ENCODE peak calls at places on chromosomes 13 and 19, in nine cellular contexts. G, K, Z, N, A, P, Y, S and Q are unnamed samples.

GRCh38 chr13:33058816-33059215 is 42.6 kb downstream of the KL start:
- DNase-seq in Y (no peak), P (no peak), K (no peak), Z (no peak), N (no peak), A (no peak), S (no peak), G (no peak), Q (no peak)

GRCh38 chr19:31260171-31260933 is 88.9 kb downstream of the TSHZ3 start:
- DNase-seq in A (no peak), Y (no peak), S (no peak), N (no peak), G (no peak), K (no peak), Z (no peak), P (no peak), Q (no peak)

GRCh38 chr13:106349080-106349841 is 186.2 kb downstream of the EFNB2 start:
- DNase-seq in P (no peak), S (no peak), G (peak; percentile 14), N (peak; percentile 10), K (no peak), Z (no peak), A (peak; percentile 77), Y (peak; percentile 69), Q (no peak)

GRCh38 chr13:99331881-99332293 is 24.7 kb upstream of the GPR183 start:
- DNase-seq in Y (no peak), A (peak; percentile 18), S (no peak), Z (no peak), N (no peak), G (no peak), P (no peak), K (no peak), Q (no peak)

GRCh38 chr19:24000656-24001055 is 86.0 kb downstream of the ZNF726 start:
- DNase-seq in A (no peak), Z (no peak), S (no peak), G (no peak), Y (no peak), K (no peak), N (no peak), P (no peak), Q (no peak)

GRCh38 chr13:42865703-42866102 is 84.3 kb downstream of the FAM216B start:
- DNase-seq in S (no peak), K (no peak), G (no peak), A (no peak), Y (no peak), Z (no peak), P (no peak), N (peak; percentile 61), Q (no peak)

GRCh38 chr13:104006625-104007061 is 940.4 kb upstream of the SLC10A2 start:
- DNase-seq in G (no peak), P (no peak), K (no peak), Z (no peak), Y (no peak), S (no peak), A (peak; percentile 48), N (peak; percentile 62), Q (no peak)

GRCh38 chr19:1432507-1432887 is 5.7 kb upstream of the RPS15 start:
- DNase-seq in A (no peak), K (no peak), P (no peak), Z (no peak), Y (no peak), G (no peak), N (no peak), S (no peak), Q (no peak)

GRCh38 chr13:99605417-99606321 is 104.4 kb downstream of the TM9SF2 start:
- DNase-seq in P (peak; percentile 51), S (no peak), A (no peak), Y (peak; percentile 72), Z (peak; percentile 50), G (peak; percentile 38), N (peak; percentile 48), K (no peak), Q (no peak)

GRCh38 chr19:13619203-13619632 is 112.9 kb upstream of the CACNA1A start:
- DNase-seq in Y (no peak), K (no peak), P (no peak), S (peak; percentile 27), G (no peak), Z (no peak), N (peak; percentile 5), A (no peak), Q (peak; percentile 12)

GRCh38 chr19:24033962-24034342 is 53.0 kb upstream of the ZNF254 start:
- DNase-seq in A (peak; percentile 74), Z (no peak), N (peak; percentile 68), Y (peak; percentile 78), G (peak; percentile 30), P (no peak), S (peak; percentile 29), K (peak; percentile 16), Q (peak; percentile 64)

GRCh38 chr13:69793803-69794453 is 313.7 kb upstream of the ATXN8OS start:
- DNase-seq in A (no peak), G (no peak), Y (no peak), N (no peak), Z (no peak), K (no peak), P (no peak), S (no peak), Q (no peak)

GRCh38 chr13:50127017-50127725 is 111.9 kb downstream of the KCNRG start:
- DNase-seq in Z (peak; percentile 28), G (peak; percentile 58), K (no peak), Y (peak; percentile 85), A (peak; percentile 56), P (peak; percentile 56), N (peak; percentile 76), S (no peak), Q (peak; percentile 26)

GRCh38 chr19:42246143-42246868 is 3.9 kb upstream of the GSK3A start:
- DNase-seq in S (peak; percentile 52), G (peak; percentile 75), P (no peak), N (peak; percentile 83), K (peak; percentile 55), A (peak; percentile 83), Y (peak; percentile 76), Z (no peak), Q (peak; percentile 78)

GRCh38 chr19:8815780-8816179 is 16.3 kb downstream of the ZNF558 start:
- DNase-seq in S (no peak), K (no peak), Y (no peak), P (no peak), G (no peak), A (no peak), Z (no peak), N (no peak), Q (no peak)

GRCh38 chr19:8814176-8814575 is 17.9 kb downstream of the ZNF558 start:
- DNase-seq in K (no peak), A (no peak), P (no peak), Z (no peak), Y (no peak), S (no peak), G (no peak), N (no peak), Q (no peak)

GRCh38 chr19:8806661-8807060 is 25.4 kb downstream of the ZNF558 start:
- DNase-seq in N (no peak), P (no peak), S (no peak), A (no peak), K (no peak), Y (no peak), G (no peak), Z (no peak), Q (no peak)

GRCh38 chr19:8811315-8812172 is 20.6 kb downstream of the ZNF558 start:
- DNase-seq in N (no peak), Y (no peak), G (no peak), Z (no peak), P (no peak), K (no peak), A (peak; percentile 28), S (no peak), Q (peak; percentile 5)
- TF ChIP-seq CTCF in N (no peak), Y (no peak), G (no peak), Z (no peak), P (no peak), K (no peak), A (no peak), S (no peak), Q (no peak)

DNA sequence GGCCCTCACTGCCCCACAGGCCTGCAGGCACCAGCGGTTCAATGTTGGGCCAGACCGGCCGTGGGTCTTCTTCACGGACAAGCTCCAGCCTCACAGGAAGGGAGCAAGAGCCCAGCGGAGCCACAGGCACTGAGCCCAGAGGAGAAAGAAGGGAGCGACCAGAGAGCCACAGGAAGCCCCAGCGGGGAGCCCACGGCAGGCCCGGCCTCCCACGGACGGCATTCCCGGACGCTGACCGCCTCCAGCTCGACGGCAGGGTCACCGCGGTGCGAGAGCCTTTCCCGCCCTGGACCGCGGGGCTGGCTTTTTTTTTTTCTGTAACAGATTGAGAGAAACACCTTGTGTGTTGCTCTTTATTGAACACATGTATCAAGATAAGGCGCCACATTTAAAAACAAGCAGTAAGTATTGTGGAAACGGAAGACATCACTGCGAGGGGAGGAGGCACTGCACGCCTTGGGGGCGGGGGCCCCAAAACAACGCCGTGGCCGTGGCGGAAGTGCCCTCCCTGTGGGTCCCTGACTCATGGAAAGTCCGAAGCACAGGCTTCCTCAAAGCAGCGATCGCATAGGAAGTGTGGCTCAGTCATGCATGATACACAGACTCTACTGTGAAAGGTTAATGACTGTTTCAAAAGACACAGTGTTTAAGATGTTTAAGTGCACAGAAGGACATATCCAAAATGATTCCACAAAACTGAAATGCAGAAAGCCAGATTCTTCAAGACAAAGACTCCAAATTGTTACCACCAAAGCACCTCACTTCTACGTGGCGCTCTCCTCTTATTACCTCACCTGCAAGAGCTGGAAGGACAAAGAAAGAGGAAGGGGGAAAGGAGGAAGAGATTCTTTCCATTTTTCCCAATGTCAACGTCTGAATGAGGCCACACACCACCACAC is 3.5 kb downstream of the RASA3 start:
- DNase-seq in G (peak; percentile 79), N (peak; percentile 91), Y (peak; percentile 86), A (peak; percentile 94), S (peak; percentile 67), K (peak; percentile 47), Z (peak; percentile 90), P (peak; percentile 93), Q (peak; percentile 87)
- TF ChIP-seq CTCF in G (no peak), N (no peak), Y (no peak), A (no peak), S (no peak), K (no peak), Z (no peak), P (no peak), Q (no peak)

DNA sequence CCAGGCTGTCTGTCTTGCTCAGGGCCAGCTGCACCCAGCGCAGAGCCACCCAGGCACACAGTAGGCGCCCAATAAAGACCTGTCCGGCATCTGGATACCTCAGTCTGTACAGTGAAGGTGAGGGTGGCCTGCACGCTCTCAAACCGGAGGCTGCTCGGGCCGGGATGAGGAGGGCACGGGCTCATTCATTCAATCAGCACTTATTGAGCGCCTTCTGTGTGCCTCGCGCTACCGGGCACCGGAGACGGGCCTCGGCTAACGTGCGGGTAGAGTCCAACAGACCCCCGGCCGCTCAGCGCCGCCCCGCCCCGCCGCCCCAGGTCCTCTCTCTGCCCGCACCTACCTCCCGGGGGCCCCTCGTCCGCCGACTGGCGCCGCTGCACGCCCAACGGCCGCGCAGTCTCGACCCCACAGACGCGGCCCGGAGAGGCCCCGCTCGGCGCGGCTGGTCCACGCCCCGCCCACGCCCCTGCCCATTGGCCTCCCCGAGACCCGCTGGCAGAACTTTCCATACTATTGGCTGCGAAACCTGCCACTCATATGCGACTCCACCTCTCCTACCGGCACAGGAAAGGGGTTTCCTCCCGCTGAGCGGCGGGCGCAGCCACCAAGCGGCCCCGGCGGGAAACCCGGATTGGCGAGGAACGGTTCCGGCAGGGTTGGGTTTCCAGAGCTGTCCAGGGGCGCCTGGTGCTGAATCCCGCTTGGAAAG is at the start of gene SLC39A3:
- DNase-seq in A (peak; percentile 98), S (peak; percentile 97), P (peak; percentile 99), Z (peak; percentile 92), K (peak; percentile 96), G (peak; percentile 97), Y (peak; percentile 97), N (peak; percentile 99), Q (peak; percentile 100)
- TF ChIP-seq CTCF in A (no peak), S (no peak), P (no peak), Z (no peak), K (peak; percentile 35), G (peak; percentile 49), Y (peak; percentile 24), N (peak; percentile 19), Q (peak; percentile 46)

GRCh38 chr13:45490068-45490467 is 25.3 kb downstream of the COG3 start:
- DNase-seq in A (no peak), Z (no peak), S (no peak), P (peak; percentile 34), N (no peak), K (no peak), Y (no peak), G (no peak), Q (no peak)
- TF ChIP-seq CTCF in A (peak; percentile 11), Z (peak; percentile 43), S (no peak), P (peak; percentile 65), N (no peak), K (no peak), Y (peak; percentile 15), G (peak; percentile 43), Q (peak; percentile 20)